ENCODE peak calls at places on chromosomes 6 and 20, in nine cellular contexts. One of them, this sample, is unnamed.

GRCh38 chr20:45412653-45413052 is 3.3 kb upstream of the PIGT start:
- DNase-seq in astrocyte of the spinal cord: no peak
- DNase-seq in endothelial cell of umbilical vein: no peak
- DNase-seq in GM12865: no peak
- DNase-seq in dorsolateral prefrontal cortex: no peak
- DNase-seq in bronchial epithelial cell: no peak
- DNase-seq in K562: no peak
- DNase-seq in epithelial cell of proximal tubule: no peak
- DNase-seq in uterus: no peak
- DNase-seq in this sample: no peak

GRCh38 chr6:169250660-169251059 is 3.0 kb downstream of the THBS2 start:
- DNase-seq in GM12865: no peak
- DNase-seq in astrocyte of the spinal cord: peak; percentile 89
- DNase-seq in dorsolateral prefrontal cortex: peak; percentile 76
- DNase-seq in epithelial cell of proximal tubule: no peak
- DNase-seq in bronchial epithelial cell: peak; percentile 81
- DNase-seq in uterus: peak; percentile 73
- DNase-seq in endothelial cell of umbilical vein: no peak
- DNase-seq in K562: no peak
- DNase-seq in this sample: no peak

GRCh38 chr20:25257756-25258462 is 10.0 kb downstream of the PYGB start:
- DNase-seq in GM12865: no peak
- DNase-seq in astrocyte of the spinal cord: no peak
- DNase-seq in uterus: no peak
- DNase-seq in K562: no peak
- DNase-seq in epithelial cell of proximal tubule: no peak
- DNase-seq in bronchial epithelial cell: no peak
- DNase-seq in endothelial cell of umbilical vein: no peak
- DNase-seq in dorsolateral prefrontal cortex: no peak
- DNase-seq in this sample: no peak

GRCh38 chr20:58340853-58341252 is 31.3 kb downstream of the RAB22A start:
- DNase-seq in bronchial epithelial cell: peak; percentile 28
- DNase-seq in epithelial cell of proximal tubule: no peak
- DNase-seq in uterus: no peak
- DNase-seq in astrocyte of the spinal cord: no peak
- DNase-seq in dorsolateral prefrontal cortex: no peak
- DNase-seq in endothelial cell of umbilical vein: peak; percentile 8
- DNase-seq in GM12865: no peak
- DNase-seq in K562: no peak
- DNase-seq in this sample: no peak

GRCh38 chr6:130625825-130626500 is 201.2 kb upstream of the SMLR1 start:
- DNase-seq in astrocyte of the spinal cord: peak; percentile 72
- DNase-seq in dorsolateral prefrontal cortex: no peak
- DNase-seq in K562: no peak
- DNase-seq in endothelial cell of umbilical vein: peak; percentile 68
- DNase-seq in uterus: no peak
- DNase-seq in GM12865: peak; percentile 70
- DNase-seq in epithelial cell of proximal tubule: no peak
- DNase-seq in bronchial epithelial cell: no peak
- DNase-seq in this sample: no peak

GRCh38 chr6:95690328-95690727 is 113.0 kb downstream of the MANEA start:
- DNase-seq in endothelial cell of umbilical vein: no peak
- DNase-seq in epithelial cell of proximal tubule: no peak
- DNase-seq in K562: no peak
- DNase-seq in GM12865: peak; percentile 45
- DNase-seq in bronchial epithelial cell: no peak
- DNase-seq in uterus: no peak
- DNase-seq in astrocyte of the spinal cord: no peak
- DNase-seq in dorsolateral prefrontal cortex: no peak
- DNase-seq in this sample: peak; percentile 1

GRCh38 chr6:21885101-21885500 is 291.6 kb downstream of the SOX4 start:
- DNase-seq in astrocyte of the spinal cord: no peak
- DNase-seq in GM12865: no peak
- DNase-seq in endothelial cell of umbilical vein: no peak
- DNase-seq in uterus: no peak
- DNase-seq in epithelial cell of proximal tubule: no peak
- DNase-seq in bronchial epithelial cell: peak; percentile 14
- DNase-seq in dorsolateral prefrontal cortex: no peak
- DNase-seq in K562: no peak
- DNase-seq in this sample: no peak

GRCh38 chr6:111802720-111803119 is 70.5 kb downstream of the FYN start:
- DNase-seq in dorsolateral prefrontal cortex: no peak
- DNase-seq in uterus: no peak
- DNase-seq in bronchial epithelial cell: no peak
- DNase-seq in astrocyte of the spinal cord: no peak
- DNase-seq in K562: no peak
- DNase-seq in GM12865: no peak
- DNase-seq in epithelial cell of proximal tubule: no peak
- DNase-seq in endothelial cell of umbilical vein: no peak
- DNase-seq in this sample: no peak

GRCh38 chr6:80132942-80133517 is 26.6 kb downstream of the BCKDHB start:
- DNase-seq in endothelial cell of umbilical vein: peak; percentile 58
- DNase-seq in uterus: peak; percentile 46
- DNase-seq in dorsolateral prefrontal cortex: peak; percentile 53
- DNase-seq in bronchial epithelial cell: peak; percentile 62
- DNase-seq in K562: peak; percentile 42
- DNase-seq in GM12865: peak; percentile 30
- DNase-seq in epithelial cell of proximal tubule: peak; percentile 12
- DNase-seq in astrocyte of the spinal cord: peak; percentile 69
- DNase-seq in this sample: peak; percentile 65

GRCh38 chr6:142867988-142868818 is 76.8 kb downstream of the HIVEP2 start:
- DNase-seq in uterus: no peak
- DNase-seq in bronchial epithelial cell: peak; percentile 66
- DNase-seq in astrocyte of the spinal cord: peak; percentile 59
- DNase-seq in dorsolateral prefrontal cortex: no peak
- DNase-seq in K562: no peak
- DNase-seq in endothelial cell of umbilical vein: peak; percentile 99
- DNase-seq in GM12865: no peak
- DNase-seq in epithelial cell of proximal tubule: no peak
- DNase-seq in this sample: no peak
- H3K4me3 ChIP-seq in uterus: no peak overlapping the region
- H3K4me3 ChIP-seq in bronchial epithelial cell: no peak overlapping the region
- H3K4me3 ChIP-seq in astrocyte of the spinal cord: no peak overlapping the region
- H3K4me3 ChIP-seq in dorsolateral prefrontal cortex: no peak overlapping the region
- H3K4me3 ChIP-seq in K562: no peak overlapping the region
- H3K4me3 ChIP-seq in endothelial cell of umbilical vein: no peak overlapping the region
- H3K4me3 ChIP-seq in GM12865: no peak overlapping the region
- H3K4me3 ChIP-seq in epithelial cell of proximal tubule: no peak overlapping the region
- H3K4me3 ChIP-seq in this sample: no peak overlapping the region

DNA sequence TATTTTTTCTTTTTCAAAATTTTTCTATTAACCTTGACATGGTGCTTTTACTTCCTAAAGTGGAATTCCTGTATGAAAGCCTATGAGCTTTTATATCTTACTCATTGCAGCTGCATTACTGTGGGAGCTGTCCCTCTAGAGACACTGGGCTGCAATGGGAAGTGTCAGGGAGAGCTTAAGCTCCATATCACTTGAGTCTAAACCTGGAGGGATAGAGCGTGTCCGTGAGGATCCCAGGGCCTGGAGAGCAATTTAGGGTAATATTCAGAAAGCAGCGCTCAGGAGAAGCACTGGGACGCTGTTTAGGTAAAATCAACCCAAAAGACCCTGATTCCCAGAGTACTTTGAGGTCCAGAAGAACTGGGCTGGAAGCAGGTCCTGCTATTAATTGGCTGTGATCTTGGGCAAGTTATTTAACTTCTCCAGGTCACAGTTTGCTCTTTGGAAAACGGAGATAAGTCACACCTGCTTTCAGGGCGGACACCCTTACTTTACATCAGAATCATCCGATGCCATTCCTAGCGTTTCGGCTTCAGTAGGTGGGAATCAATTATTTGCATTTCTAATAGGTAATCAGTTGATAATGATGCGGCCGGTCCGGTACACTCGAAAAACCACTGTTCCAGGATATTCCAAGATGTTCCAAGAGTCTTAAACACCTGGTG is 628 bp upstream of the ERGIC3 start:
- DNase-seq in dorsolateral prefrontal cortex: no peak
- DNase-seq in astrocyte of the spinal cord: no peak
- DNase-seq in GM12865: no peak
- DNase-seq in endothelial cell of umbilical vein: no peak
- DNase-seq in K562: no peak
- DNase-seq in epithelial cell of proximal tubule: no peak
- DNase-seq in uterus: no peak
- DNase-seq in bronchial epithelial cell: no peak
- DNase-seq in this sample: no peak
- H3K4me3 ChIP-seq in dorsolateral prefrontal cortex: peak overlapping the region; percentile 83
- H3K4me3 ChIP-seq in astrocyte of the spinal cord: peak overlapping the region; percentile 76
- H3K4me3 ChIP-seq in GM12865: peak overlapping the region; percentile 92
- H3K4me3 ChIP-seq in endothelial cell of umbilical vein: no peak overlapping the region
- H3K4me3 ChIP-seq in K562: peak overlapping the region; percentile 72
- H3K4me3 ChIP-seq in epithelial cell of proximal tubule: peak overlapping the region; percentile 96
- H3K4me3 ChIP-seq in uterus: peak overlapping the region; percentile 71
- H3K4me3 ChIP-seq in bronchial epithelial cell: peak overlapping the region; percentile 100
- H3K4me3 ChIP-seq in this sample: peak overlapping the region; percentile 91

GRCh38 chr6:36639171-36639808 is 39.2 kb upstream of the CDKN1A start:
- DNase-seq in K562: no peak
- DNase-seq in dorsolateral prefrontal cortex: no peak
- DNase-seq in epithelial cell of proximal tubule: no peak
- DNase-seq in GM12865: peak; percentile 69
- DNase-seq in uterus: no peak
- DNase-seq in astrocyte of the spinal cord: peak; percentile 72
- DNase-seq in endothelial cell of umbilical vein: no peak
- DNase-seq in bronchial epithelial cell: no peak
- DNase-seq in this sample: no peak

GRCh38 chr6:36641543-36641942 is 37.0 kb upstream of the CDKN1A start:
- DNase-seq in endothelial cell of umbilical vein: no peak
- DNase-seq in dorsolateral prefrontal cortex: no peak
- DNase-seq in bronchial epithelial cell: no peak
- DNase-seq in uterus: no peak
- DNase-seq in epithelial cell of proximal tubule: no peak
- DNase-seq in GM12865: no peak
- DNase-seq in astrocyte of the spinal cord: no peak
- DNase-seq in K562: no peak
- DNase-seq in this sample: no peak

GRCh38 chr6:36636283-36636682 is 42.1 kb downstream of the SRSF3 start:
- DNase-seq in GM12865: no peak
- DNase-seq in dorsolateral prefrontal cortex: no peak
- DNase-seq in endothelial cell of umbilical vein: no peak
- DNase-seq in astrocyte of the spinal cord: no peak
- DNase-seq in K562: no peak
- DNase-seq in epithelial cell of proximal tubule: no peak
- DNase-seq in uterus: no peak
- DNase-seq in bronchial epithelial cell: no peak
- DNase-seq in this sample: no peak

GRCh38 chr6:36636687-36637418 is 41.7 kb upstream of the CDKN1A start:
- DNase-seq in epithelial cell of proximal tubule: no peak
- DNase-seq in astrocyte of the spinal cord: no peak
- DNase-seq in K562: no peak
- DNase-seq in uterus: no peak
- DNase-seq in endothelial cell of umbilical vein: no peak
- DNase-seq in GM12865: no peak
- DNase-seq in dorsolateral prefrontal cortex: no peak
- DNase-seq in bronchial epithelial cell: no peak
- DNase-seq in this sample: no peak

GRCh38 chr6:36638579-36638978 is 39.9 kb upstream of the CDKN1A start:
- DNase-seq in dorsolateral prefrontal cortex: no peak
- DNase-seq in GM12865: no peak
- DNase-seq in astrocyte of the spinal cord: no peak
- DNase-seq in epithelial cell of proximal tubule: no peak
- DNase-seq in bronchial epithelial cell: no peak
- DNase-seq in endothelial cell of umbilical vein: no peak
- DNase-seq in K562: no peak
- DNase-seq in uterus: no peak
- DNase-seq in this sample: no peak
- H3K4me3 ChIP-seq in dorsolateral prefrontal cortex: no peak overlapping the region
- H3K4me3 ChIP-seq in GM12865: no peak overlapping the region
- H3K4me3 ChIP-seq in astrocyte of the spinal cord: no peak overlapping the region
- H3K4me3 ChIP-seq in epithelial cell of proximal tubule: no peak overlapping the region
- H3K4me3 ChIP-seq in bronchial epithelial cell: no peak overlapping the region
- H3K4me3 ChIP-seq in endothelial cell of umbilical vein: no peak overlapping the region
- H3K4me3 ChIP-seq in K562: no peak overlapping the region
- H3K4me3 ChIP-seq in uterus: no peak overlapping the region
- H3K4me3 ChIP-seq in this sample: no peak overlapping the region

GRCh38 chr20:504632-505075 is 38.9 kb downstream of the CSNK2A1 start:
- DNase-seq in K562: no peak
- DNase-seq in epithelial cell of proximal tubule: no peak
- DNase-seq in uterus: no peak
- DNase-seq in endothelial cell of umbilical vein: no peak
- DNase-seq in bronchial epithelial cell: no peak
- DNase-seq in astrocyte of the spinal cord: no peak
- DNase-seq in dorsolateral prefrontal cortex: no peak
- DNase-seq in GM12865: no peak
- DNase-seq in this sample: no peak
- H3K4me3 ChIP-seq in K562: no peak overlapping the region
- H3K4me3 ChIP-seq in epithelial cell of proximal tubule: no peak overlapping the region
- H3K4me3 ChIP-seq in uterus: no peak overlapping the region
- H3K4me3 ChIP-seq in endothelial cell of umbilical vein: no peak overlapping the region
- H3K4me3 ChIP-seq in bronchial epithelial cell: no peak overlapping the region
- H3K4me3 ChIP-seq in astrocyte of the spinal cord: no peak overlapping the region
- H3K4me3 ChIP-seq in dorsolateral prefrontal cortex: no peak overlapping the region
- H3K4me3 ChIP-seq in GM12865: no peak overlapping the region
- H3K4me3 ChIP-seq in this sample: no peak overlapping the region